ENCODE peak calls at places on chromosomes 7 and 10, in nine cellular contexts. E is IMR-90, I is hepatocyte, K is left lung, X is nephron progenitor cell, A is HCT116, N is cardiac fibroblast, T is GM23338, G is fibroblast of lung. M is an unnamed sample.

GRCh38 chr10:120996456-120997053 is 145.4 kb downstream of the WDR11 start:
- DNase-seq in E (no peak), I (no peak), K (no peak), X (no peak), A (no peak), N (no peak), T (no peak), G (no peak), M (no peak)

GRCh38 chr7:46695045-46695708 is 774.1 kb upstream of the IGFBP3 start:
- DNase-seq in E (no peak), I (peak), K (no peak), X (no peak), A (peak), N (peak), T (no peak), G (peak), M (no peak)

GRCh38 chr10:122461729-122462532 is 578 bp downstream of the HTRA1 start:
- DNase-seq in E (no peak), I (peak), K (peak), X (peak), A (no peak), N (peak), T (peak), G (no peak), M (no peak)

GRCh38 chr7:128117691-128118090 is 86.5 kb upstream of the LRRC4 start:
- DNase-seq in E (no peak), I (no peak), K (no peak), X (no peak), A (no peak), N (no peak), T (no peak), G (no peak), M (no peak)

GRCh38 chr7:32935558-32935957 is 21.7 kb upstream of the FKBP9 start:
- DNase-seq in E (peak), I (no peak), K (no peak), X (no peak), A (no peak), N (no peak), T (no peak), G (no peak), M (no peak)

GRCh38 chr7:12389089-12389700 is 14.5 kb downstream of the VWDE start:
- DNase-seq in E (peak), I (peak), K (no peak), X (peak), A (peak), N (peak), T (peak), G (peak), M (peak)

GRCh38 chr7:1954366-1955004 is 278.3 kb downstream of the MAD1L1 start:
- DNase-seq in E (no peak), I (no peak), K (peak), X (no peak), A (no peak), N (no peak), T (no peak), G (no peak), M (no peak)

GRCh38 chr7:26659121-26659520 is 205.3 kb downstream of the SKAP2 start:
- DNase-seq in E (no peak), I (no peak), K (no peak), X (no peak), A (no peak), N (no peak), T (no peak), G (no peak), M (no peak)

GRCh38 chr7:134571101-134571500 is 22.2 kb downstream of the AKR1B15 start:
- DNase-seq in E (no peak), I (no peak), K (no peak), X (no peak), A (no peak), N (no peak), T (no peak), G (no peak), M (no peak)

GRCh38 chr10:94423627-94424026 is 21.3 kb downstream of the TBC1D12 start:
- DNase-seq in E (peak), I (no peak), K (no peak), X (no peak), A (no peak), N (peak), T (no peak), G (no peak), M (peak)

GRCh38 chr7:36651404-36651803 is 72.9 kb downstream of the AOAH start:
- DNase-seq in E (peak), I (peak), K (no peak), X (no peak), A (no peak), N (peak), T (no peak), G (peak), M (peak)

GRCh38 chr10:59245751-59246150 is 69.3 kb downstream of the PHYHIPL start:
- DNase-seq in E (no peak), I (no peak), K (no peak), X (no peak), A (no peak), N (no peak), T (no peak), G (no peak), M (no peak)

GRCh38 chr7:20359397-20359963 is 28.8 kb downstream of the ITGB8 start:
- DNase-seq in E (peak), I (no peak), K (no peak), X (no peak), A (no peak), N (peak), T (no peak), G (no peak), M (no peak)

GRCh38 chr7:50531928-50532327 is 33.3 kb downstream of the DDC start:
- DNase-seq in E (peak), I (peak), K (no peak), X (peak), A (no peak), N (no peak), T (no peak), G (peak), M (no peak)

GRCh38 chr7:2923291-2923781 is 79.2 kb upstream of the GNA12 start:
- DNase-seq in E (no peak), I (no peak), K (peak), X (no peak), A (no peak), N (no peak), T (no peak), G (no peak), M (no peak)

GRCh38 chr10:92062273-92062672 is 138.7 kb downstream of the BTAF1 start:
- DNase-seq in E (no peak), I (no peak), K (no peak), X (no peak), A (no peak), N (no peak), T (no peak), G (no peak), M (no peak)

GRCh38 chr7:100170111-100170897 is 1.9 kb upstream of the GAL3ST4 start:
- DNase-seq in E (no peak), I (no peak), K (no peak), X (no peak), A (no peak), N (no peak), T (no peak), G (no peak), M (no peak)

GRCh38 chr10:131766096-131766495 is 134.7 kb upstream of the PPP2R2D start:
- DNase-seq in E (no peak), I (no peak), K (no peak), X (no peak), A (no peak), N (no peak), T (no peak), G (no peak), M (no peak)

GRCh38 chr7:106045139-106045538 is 67.0 kb downstream of the SYPL1 start:
- DNase-seq in E (no peak), I (no peak), K (no peak), X (no peak), A (no peak), N (no peak), T (no peak), G (no peak), M (no peak)

GRCh38 chr7:77368974-77369373 is 47.2 kb downstream of the GSAP start:
- DNase-seq in E (peak), I (no peak), K (no peak), X (no peak), A (peak), N (peak), T (no peak), G (peak), M (no peak)

GRCh38 chr10:75180592-75180991 is 30.0 kb upstream of the VDAC2 start:
- DNase-seq in E (peak), I (no peak), K (no peak), X (no peak), A (no peak), N (peak), T (no peak), G (no peak), M (no peak)

GRCh38 chr7:30594055-30594539 is 581 bp upstream of the GARS1 start:
- DNase-seq in E (peak), I (peak), K (no peak), X (peak), A (no peak), N (no peak), T (peak), G (peak), M (peak)

GRCh38 chr7:108499575-108499974 is 26.4 kb downstream of the PNPLA8 start:
- DNase-seq in E (peak), I (no peak), K (no peak), X (no peak), A (no peak), N (peak), T (no peak), G (peak), M (no peak)

GRCh38 chr10:110498087-110498981 is 627 bp downstream of the DUSP5 start:
- DNase-seq in E (peak), I (peak), K (peak), X (peak), A (no peak), N (peak), T (peak), G (peak), M (peak)

GRCh38 chr10:110498982-110499795 is 1.5 kb downstream of the DUSP5 start:
- DNase-seq in E (peak), I (peak), K (no peak), X (peak), A (no peak), N (peak), T (peak), G (peak), M (peak)

GRCh38 chr10:110496553-110497437 is 912 bp upstream of the DUSP5 start:
- DNase-seq in E (no peak), I (no peak), K (no peak), X (no peak), A (no peak), N (no peak), T (no peak), G (peak), M (no peak)

GRCh38 chr10:110495731-110496552 is 1.8 kb upstream of the DUSP5 start:
- DNase-seq in E (peak), I (peak), K (peak), X (peak), A (no peak), N (peak), T (peak), G (peak), M (peak)

GRCh38 chr10:110497438-110498086 is at the start of gene DUSP5:
- DNase-seq in E (peak), I (peak), K (peak), X (peak), A (peak), N (peak), T (peak), G (peak), M (peak)
- TF ChIP-seq CTCF in E (no peak), I (no peak), K (no peak), X (no peak), A (no peak), N (no peak), T (no peak), G (no peak), M (peak)

GRCh38 chr7:65722361-65722792 is 150.5 kb upstream of the VKORC1L1 start:
- DNase-seq in E (peak), I (peak), K (no peak), X (peak), A (peak), N (peak), T (peak), G (peak), M (peak)
- TF ChIP-seq CTCF in E (peak), I (peak), K (peak), X (peak), A (peak), N (peak), T (peak), G (peak), M (peak)

GRCh38 chr7:43265139-43265538 is 152.7 kb downstream of the HECW1 start:
- DNase-seq in E (no peak), I (no peak), K (no peak), X (no peak), A (no peak), N (no peak), T (no peak), G (no peak), M (no peak)

GRCh38 chr7:43260980-43261878 is 148.8 kb downstream of the HECW1 start:
- DNase-seq in E (peak), I (peak), K (no peak), X (peak), A (peak), N (peak), T (peak), G (peak), M (peak)
- TF ChIP-seq CTCF in E (peak), I (peak), K (peak), X (peak), A (peak), N (peak), T (peak), G (peak), M (peak)

GRCh38 chr7:94888542-94888941 is 18.9 kb upstream of the PPP1R9A start:
- DNase-seq in E (no peak), I (peak), K (no peak), X (no peak), A (peak), N (peak), T (peak), G (peak), M (no peak)
- TF ChIP-seq CTCF in E (no peak), I (peak), K (no peak), X (no peak), A (peak), N (peak), T (peak), G (peak), M (no peak)

GRCh38 chr7:40870108-40870507 is 735.3 kb downstream of the SUGCT start:
- DNase-seq in E (peak), I (no peak), K (no peak), X (no peak), A (no peak), N (peak), T (peak), G (no peak), M (no peak)

GRCh38 chr7:40865441-40866233 is 730.8 kb downstream of the SUGCT start:
- DNase-seq in E (no peak), I (peak), K (no peak), X (no peak), A (no peak), N (no peak), T (peak), G (no peak), M (no peak)

GRCh38 chr7:40866601-40867000 is 731.8 kb downstream of the SUGCT start:
- DNase-seq in E (no peak), I (no peak), K (no peak), X (no peak), A (no peak), N (peak), T (peak), G (peak), M (no peak)
- TF ChIP-seq CTCF in E (no peak), I (no peak), K (no peak), X (no peak), A (no peak), N (peak), T (no peak), G (peak), M (no peak)

GRCh38 chr10:114389429-114389828 is 14.9 kb downstream of the AFAP1L2 start:
- DNase-seq in E (peak), I (no peak), K (no peak), X (no peak), A (peak), N (peak), T (no peak), G (peak), M (peak)

GRCh38 chr10:114386446-114386845 is 17.9 kb downstream of the AFAP1L2 start:
- DNase-seq in E (no peak), I (no peak), K (no peak), X (no peak), A (no peak), N (no peak), T (peak), G (no peak), M (no peak)

GRCh38 chr10:114384601-114385000 is 19.7 kb downstream of the AFAP1L2 start:
- DNase-seq in E (no peak), I (no peak), K (no peak), X (no peak), A (no peak), N (no peak), T (no peak), G (no peak), M (no peak)

GRCh38 chr10:114388275-114388674 is 16.0 kb downstream of the AFAP1L2 start:
- DNase-seq in E (no peak), I (no peak), K (no peak), X (no peak), A (no peak), N (no peak), T (no peak), G (no peak), M (no peak)

DNA sequence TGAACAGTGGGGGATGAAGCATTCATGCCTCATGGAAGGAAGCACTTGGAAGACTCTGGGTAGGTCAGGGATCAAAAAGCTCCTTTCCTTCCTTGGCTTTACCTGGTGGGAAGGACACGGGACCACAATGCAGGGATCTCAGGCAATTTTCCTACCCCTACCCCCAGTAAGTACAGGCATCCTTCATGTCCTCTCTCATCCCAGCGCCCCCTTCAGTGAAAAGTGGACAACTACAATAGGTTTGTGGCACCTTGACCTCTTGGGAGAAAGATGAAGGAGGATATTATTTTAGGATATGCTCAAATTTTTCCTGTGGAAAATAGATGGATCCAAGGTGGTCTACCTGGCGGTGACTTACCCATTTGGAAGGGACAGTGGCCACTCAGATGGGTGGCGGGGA is 16.5 kb downstream of the AFAP1L2 start:
- DNase-seq in E (no peak), I (no peak), K (no peak), X (no peak), A (no peak), N (no peak), T (peak), G (no peak), M (no peak)
- TF ChIP-seq CTCF in E (no peak), I (no peak), K (no peak), X (no peak), A (peak), N (no peak), T (peak), G (no peak), M (peak)

GRCh38 chr7:103571591-103571990 is 125.6 kb upstream of the SLC26A5 start:
- DNase-seq in E (no peak), I (no peak), K (no peak), X (no peak), A (no peak), N (no peak), T (no peak), G (no peak), M (no peak)

GRCh38 chr7:103574536-103574935 is 128.5 kb upstream of the SLC26A5 start:
- DNase-seq in E (no peak), I (no peak), K (no peak), X (no peak), A (no peak), N (no peak), T (no peak), G (no peak), M (no peak)

GRCh38 chr7:103577059-103577458 is 131.1 kb upstream of the SLC26A5 start:
- DNase-seq in E (no peak), I (no peak), K (no peak), X (no peak), A (no peak), N (no peak), T (no peak), G (no peak), M (no peak)

GRCh38 chr7:103576616-103577015 is 130.6 kb upstream of the SLC26A5 start:
- DNase-seq in E (no peak), I (no peak), K (no peak), X (no peak), A (no peak), N (no peak), T (no peak), G (no peak), M (no peak)

DNA sequence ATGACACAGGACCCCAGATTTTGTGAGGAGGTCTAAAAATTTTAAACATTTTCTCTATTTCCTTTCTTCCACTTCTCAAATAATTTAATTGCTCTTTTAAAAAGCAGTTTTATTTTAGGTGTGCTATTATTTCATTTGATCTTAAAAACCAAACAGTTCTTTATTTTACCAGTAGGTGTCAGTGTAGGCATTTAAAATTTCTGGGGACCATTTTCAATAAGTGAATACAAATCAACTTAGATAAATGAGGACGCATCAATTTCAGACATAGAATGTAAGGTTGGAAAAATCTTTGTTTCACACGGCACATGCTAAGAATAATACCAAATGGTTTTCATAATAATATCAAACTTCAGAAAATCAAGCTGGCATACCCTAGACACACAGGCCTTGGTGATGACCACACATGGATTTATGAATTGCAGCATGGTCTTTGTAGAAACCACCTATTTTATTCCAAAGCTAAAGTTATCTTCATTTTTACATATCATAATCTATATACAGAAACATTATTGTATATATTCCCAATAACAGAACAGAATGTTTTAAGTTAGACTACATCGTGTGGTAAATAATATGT is 127.6 kb upstream of the SLC26A5 start:
- DNase-seq in E (peak), I (peak), K (no peak), X (no peak), A (peak), N (peak), T (peak), G (peak), M (peak)
- TF ChIP-seq CTCF in E (peak), I (peak), K (peak), X (peak), A (peak), N (peak), T (peak), G (peak), M (peak)

GRCh38 chr7:140922741-140923345 is 1.9 kb downstream of the BRAF start:
- DNase-seq in E (no peak), I (no peak), K (no peak), X (no peak), A (no peak), N (no peak), T (no peak), G (no peak), M (no peak)

GRCh38 chr7:140924821-140925421 is at the start of gene BRAF:
- DNase-seq in E (peak), I (peak), K (peak), X (peak), A (peak), N (peak), T (peak), G (peak), M (peak)

GRCh38 chr7:140923358-140924006 is 1.2 kb downstream of the BRAF start:
- DNase-seq in E (no peak), I (peak), K (no peak), X (no peak), A (no peak), N (peak), T (peak), G (peak), M (no peak)

GRCh38 chr7:140926021-140926812 is 1.5 kb upstream of the BRAF start:
- DNase-seq in E (no peak), I (no peak), K (no peak), X (no peak), A (no peak), N (no peak), T (no peak), G (no peak), M (no peak)

GRCh38 chr7:140924019-140924820 is 509 bp downstream of the BRAF start:
- DNase-seq in E (peak), I (peak), K (peak), X (peak), A (peak), N (peak), T (peak), G (peak), M (peak)
- TF ChIP-seq CTCF in E (peak), I (peak), K (peak), X (peak), A (peak), N (peak), T (peak), G (peak), M (peak)

GRCh38 chr7:120857558-120858298 is at the start of gene TSPAN12:
- DNase-seq in E (peak), I (peak), K (peak), X (peak), A (peak), N (peak), T (peak), G (peak), M (peak)
- TF ChIP-seq CTCF in E (peak), I (peak), K (peak), X (peak), A (peak), N (peak), T (peak), G (peak), M (peak)

DNA sequence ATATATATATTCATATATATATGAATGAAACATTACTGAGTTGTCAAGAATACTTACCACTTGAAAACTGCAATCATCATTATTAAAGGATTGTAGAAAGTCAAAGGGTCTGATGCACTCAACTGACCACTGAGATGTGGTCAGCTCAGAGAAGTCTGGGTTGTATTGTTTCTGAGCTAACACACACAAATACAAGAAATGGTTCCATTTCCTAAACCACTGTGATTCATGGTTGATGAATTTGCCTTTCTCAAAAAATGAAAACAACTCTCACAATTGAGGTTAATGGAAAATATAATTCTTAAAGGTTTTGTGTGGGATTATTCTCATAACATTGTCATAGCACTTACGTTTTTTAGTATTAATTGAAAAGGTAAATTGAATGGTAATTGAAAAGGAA is 45.6 kb upstream of the TAS2R16 start:
- DNase-seq in E (no peak), I (no peak), K (no peak), X (no peak), A (no peak), N (peak), T (no peak), G (no peak), M (no peak)
- TF ChIP-seq CTCF in E (no peak), I (no peak), K (no peak), X (no peak), A (no peak), N (no peak), T (no peak), G (no peak), M (no peak)